ENCODE peak calls at places on chromosomes 1 and 21, in six cellular contexts. X is H9, F is IMR-90, W is H1, I is trophoblast cell, U is mesenchymal stem cell. Q is an unnamed sample.

GRCh38 chr1:50774759-50775351 is 185.2 kb downstream of the FAF1 start:
- DNase-seq in X (no peak), F (peak), W (no peak), I (peak), U (peak), Q (peak)

GRCh38 chr1:240776237-240776636 is 164.3 kb upstream of the GREM2 start:
- DNase-seq in X (no peak), F (no peak), W (no peak), I (no peak), U (no peak), Q (no peak)

GRCh38 chr1:9008236-9008635 is 18.0 kb downstream of the SLC2A7 start:
- DNase-seq in X (no peak), F (no peak), W (no peak), I (no peak), U (no peak), Q (no peak)

GRCh38 chr1:161198206-161198876 is 513 bp downstream of the ADAMTS4 start:
- DNase-seq in X (peak), F (no peak), W (peak), I (peak), U (no peak), Q (no peak)

GRCh38 chr1:203531063-203531462 is 37.1 kb downstream of the OPTC start:
- DNase-seq in X (no peak), F (no peak), W (no peak), I (no peak), U (no peak), Q (no peak)

GRCh38 chr21:45228171-45228641 is 59.5 kb downstream of the POFUT2 start:
- DNase-seq in X (no peak), F (peak), W (no peak), I (peak), U (peak), Q (no peak)

GRCh38 chr1:2193514-2194251 is 889 bp downstream of the FAAP20 start:
- DNase-seq in X (no peak), F (no peak), W (peak), I (peak), U (no peak), Q (no peak)

GRCh38 chr1:64469977-64470669 is at the start of gene CACHD1:
- DNase-seq in X (peak), F (peak), W (peak), I (peak), U (peak), Q (peak)

GRCh38 chr21:39444406-39445145 is 1.0 kb downstream of the LCA5L start:
- DNase-seq in X (no peak), F (peak), W (no peak), I (peak), U (peak), Q (no peak)

GRCh38 chr1:160748182-160748876 is 9.3 kb downstream of the SLAMF7 start:
- DNase-seq in X (no peak), F (no peak), W (no peak), I (peak), U (no peak), Q (no peak)

GRCh38 chr1:156677616-156678596 is 699 bp upstream of the NES start:
- DNase-seq in X (peak), F (peak), W (peak), I (peak), U (peak), Q (peak)

GRCh38 chr1:234342749-234343148 is 30.5 kb upstream of the COA6 start:
- DNase-seq in X (no peak), F (no peak), W (no peak), I (no peak), U (no peak), Q (no peak)
- H3K14ac ChIP-seq in X (no peak), F (no peak), W (no peak), I (no peak), U (no peak), Q (no peak)

DNA sequence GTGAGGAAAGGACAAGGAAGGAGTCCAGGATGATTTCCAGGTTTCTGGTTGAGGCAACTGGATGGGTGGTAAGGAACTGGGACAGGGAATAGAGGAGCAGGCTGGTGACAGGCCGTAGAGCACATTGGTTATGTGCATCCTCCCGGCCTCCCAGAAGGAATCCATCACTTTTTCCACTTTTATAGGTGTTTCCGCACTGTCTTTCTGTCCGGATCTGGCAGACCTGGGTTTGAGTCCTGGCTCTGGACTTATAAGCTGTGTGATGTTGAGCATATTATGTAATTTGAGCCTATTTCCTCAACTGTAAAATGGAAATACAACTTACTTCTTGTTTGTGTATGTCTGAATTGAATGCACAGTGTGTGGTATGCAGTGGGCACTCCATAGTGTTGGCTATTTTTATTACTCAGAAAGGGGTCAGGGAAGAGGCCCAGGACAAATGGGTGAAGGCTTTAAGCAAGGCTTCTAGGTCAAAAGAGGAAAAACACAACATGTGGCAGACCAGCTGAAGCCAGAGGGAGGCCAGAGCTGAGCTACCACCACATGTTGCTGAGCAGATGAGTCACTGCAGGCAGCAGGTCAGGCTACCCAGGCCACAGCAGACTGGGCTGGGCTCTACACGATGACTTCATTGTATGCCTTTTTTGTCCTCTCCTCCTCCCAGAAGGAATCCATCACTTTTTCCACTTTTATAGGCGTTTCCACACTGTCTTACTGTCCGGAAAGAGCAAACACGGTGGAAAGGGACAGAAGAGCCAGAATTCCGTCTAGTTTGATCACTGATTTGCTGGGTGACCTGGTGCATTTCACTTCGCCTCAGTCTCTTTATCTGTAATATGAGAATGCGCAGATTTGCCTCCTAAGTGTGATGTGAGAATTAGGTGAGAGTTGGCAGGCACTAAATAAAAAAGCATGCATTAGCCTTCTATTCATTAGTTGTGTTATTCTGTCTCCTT is 791 bp upstream of the MAST2 start:
- DNase-seq in X (peak), F (peak), W (peak), I (peak), U (peak), Q (peak)
- H3K14ac ChIP-seq in X (no peak), F (peak), W (no peak), I (no peak), U (no peak), Q (no peak)

DNA sequence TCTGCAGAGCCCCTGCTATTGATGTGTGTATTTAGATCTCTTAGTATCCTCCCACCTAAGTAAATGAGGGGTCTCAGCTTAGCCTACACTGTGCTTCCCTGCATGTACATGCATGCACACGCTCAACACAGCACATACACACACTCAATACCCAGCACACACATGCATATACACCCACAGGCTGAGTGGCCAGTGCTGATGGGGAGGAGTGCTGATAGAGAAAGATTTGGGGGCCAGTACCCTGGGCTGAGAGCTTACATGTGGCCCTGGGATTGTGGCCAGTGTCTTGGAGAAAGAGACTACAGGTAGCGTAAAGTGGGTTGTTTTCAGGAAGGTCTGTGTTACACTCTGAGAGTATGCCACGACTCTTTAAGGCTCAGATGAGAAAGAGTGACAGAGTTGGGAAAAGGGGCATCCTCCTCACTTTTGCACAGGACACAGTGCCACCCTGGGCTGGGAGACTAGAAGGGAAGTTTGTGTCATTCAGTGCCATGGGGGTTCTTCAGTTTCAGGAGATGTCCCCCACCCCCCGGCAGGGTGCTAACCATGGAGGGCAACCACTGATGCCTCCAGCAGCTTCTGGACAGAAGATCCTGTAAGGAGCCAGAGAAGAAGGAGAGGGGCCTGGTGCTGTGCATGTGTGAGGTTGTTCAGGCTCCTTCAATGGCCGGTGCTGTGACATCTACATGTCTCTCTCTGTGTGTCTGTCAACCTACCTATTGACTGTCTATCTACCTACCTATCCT is 166.8 kb downstream of the RHOU start:
- DNase-seq in X (no peak), F (no peak), W (peak), I (no peak), U (no peak), Q (no peak)
- H3K14ac ChIP-seq in X (no peak), F (no peak), W (no peak), I (no peak), U (no peak), Q (peak)

DNA sequence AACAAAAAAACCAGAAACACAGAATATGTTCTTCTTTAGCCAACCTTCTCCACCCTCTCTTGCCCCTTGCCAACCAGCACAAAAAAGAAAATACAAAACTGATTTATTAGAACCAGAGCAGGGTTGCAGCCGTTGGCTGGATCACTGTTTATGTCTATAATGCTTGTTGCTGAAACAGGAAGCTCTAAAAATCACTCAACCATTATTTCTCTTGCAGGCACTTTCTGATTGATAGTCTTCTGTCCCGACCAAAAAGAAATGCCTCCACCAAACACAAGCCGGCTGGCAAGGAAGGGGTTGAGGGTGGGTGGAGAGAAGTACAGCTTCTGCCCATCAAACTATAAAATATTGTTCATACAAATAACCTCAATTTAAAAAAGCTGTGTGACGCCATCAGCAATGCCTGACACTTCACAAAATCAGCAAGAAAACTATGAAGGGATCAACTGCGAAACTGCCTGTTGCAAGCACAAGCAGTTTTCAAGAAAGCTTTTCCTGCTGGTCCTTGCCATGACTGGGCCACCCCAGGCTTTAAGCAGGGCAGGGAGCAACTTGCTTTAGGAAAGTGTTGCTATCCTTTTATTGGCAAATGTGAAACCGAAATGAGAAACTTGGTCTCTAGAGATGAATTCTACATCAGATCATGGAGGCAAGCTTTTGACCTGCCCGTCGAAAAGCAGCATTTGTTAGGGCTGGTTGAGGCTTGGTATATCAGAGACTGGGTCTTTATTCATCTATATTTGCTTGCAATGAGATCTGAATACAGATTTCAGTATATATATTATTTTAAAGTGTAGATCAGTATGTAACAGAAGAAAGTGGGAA is 174.2 kb downstream of the RUNX1 start:
- DNase-seq in X (no peak), F (no peak), W (no peak), I (no peak), U (peak), Q (no peak)
- H3K14ac ChIP-seq in X (no peak), F (peak), W (no peak), I (no peak), U (no peak), Q (peak)

GRCh38 chr1:92123868-92124267 is 43.7 kb downstream of the BTBD8 start:
- DNase-seq in X (no peak), F (no peak), W (no peak), I (no peak), U (peak), Q (no peak)
- H3K14ac ChIP-seq in X (no peak), F (no peak), W (no peak), I (no peak), U (no peak), Q (no peak)